ENCODE peak calls at places on chromosomes 1 and 21, in six cellular contexts. One of them, this sample, is unnamed.

GRCh38 chr1:178075323-178075722 is 18.6 kb upstream of the RASAL2 start:
- DNase-seq in activated B cell treated with CpG ODN at 0.5 μM for 24 hours: no peak
- DNase-seq in SK-N-SH: peak
- DNase-seq in WTC11: no peak
- DNase-seq in suprapubic skin: no peak
- DNase-seq in fibroblast of lung: no peak
- DNase-seq in this sample: no peak

GRCh38 chr1:40739455-40740008 is 44.1 kb upstream of the KCNQ4 start:
- DNase-seq in fibroblast of lung: no peak
- DNase-seq in SK-N-SH: no peak
- DNase-seq in WTC11: no peak
- DNase-seq in activated B cell treated with CpG ODN at 0.5 μM for 24 hours: no peak
- DNase-seq in suprapubic skin: no peak
- DNase-seq in this sample: no peak

GRCh38 chr1:245086389-245086969 is 68.3 kb upstream of the KIF26B start:
- DNase-seq in WTC11: no peak
- DNase-seq in activated B cell treated with CpG ODN at 0.5 μM for 24 hours: no peak
- DNase-seq in SK-N-SH: no peak
- DNase-seq in fibroblast of lung: peak
- DNase-seq in suprapubic skin: no peak
- DNase-seq in this sample: no peak

GRCh38 chr1:50975436-50975835 is 5.4 kb downstream of the CDKN2C start:
- DNase-seq in activated B cell treated with CpG ODN at 0.5 μM for 24 hours: no peak
- DNase-seq in fibroblast of lung: no peak
- DNase-seq in WTC11: no peak
- DNase-seq in SK-N-SH: no peak
- DNase-seq in suprapubic skin: no peak
- DNase-seq in this sample: no peak

GRCh38 chr1:184743062-184743756 is 11.4 kb downstream of the EDEM3 start:
- DNase-seq in WTC11: no peak
- DNase-seq in fibroblast of lung: no peak
- DNase-seq in suprapubic skin: no peak
- DNase-seq in activated B cell treated with CpG ODN at 0.5 μM for 24 hours: no peak
- DNase-seq in SK-N-SH: no peak
- DNase-seq in this sample: no peak

GRCh38 chr1:202694354-202694753 is 15.9 kb downstream of the SYT2 start:
- DNase-seq in activated B cell treated with CpG ODN at 0.5 μM for 24 hours: no peak
- DNase-seq in suprapubic skin: no peak
- DNase-seq in WTC11: no peak
- DNase-seq in SK-N-SH: no peak
- DNase-seq in fibroblast of lung: no peak
- DNase-seq in this sample: no peak

GRCh38 chr1:31712041-31712440 is 8.2 kb upstream of the COL16A1 start:
- DNase-seq in activated B cell treated with CpG ODN at 0.5 μM for 24 hours: no peak
- DNase-seq in fibroblast of lung: peak
- DNase-seq in SK-N-SH: no peak
- DNase-seq in WTC11: no peak
- DNase-seq in suprapubic skin: no peak
- DNase-seq in this sample: no peak

GRCh38 chr21:46097826-46098286 is at the start of gene COL6A2:
- DNase-seq in WTC11: peak
- DNase-seq in suprapubic skin: no peak
- DNase-seq in fibroblast of lung: peak
- DNase-seq in activated B cell treated with CpG ODN at 0.5 μM for 24 hours: peak
- DNase-seq in SK-N-SH: peak
- DNase-seq in this sample: peak

GRCh38 chr1:211944733-211945500 is 90.4 kb downstream of the INTS7 start:
- DNase-seq in suprapubic skin: no peak
- DNase-seq in SK-N-SH: no peak
- DNase-seq in fibroblast of lung: peak
- DNase-seq in activated B cell treated with CpG ODN at 0.5 μM for 24 hours: no peak
- DNase-seq in WTC11: peak
- DNase-seq in this sample: no peak

GRCh38 chr1:231507476-231508355 is 20.8 kb upstream of the TSNAX start:
- DNase-seq in activated B cell treated with CpG ODN at 0.5 μM for 24 hours: no peak
- DNase-seq in suprapubic skin: no peak
- DNase-seq in WTC11: no peak
- DNase-seq in SK-N-SH: no peak
- DNase-seq in fibroblast of lung: no peak
- DNase-seq in this sample: no peak

GRCh38 chr1:231512147-231512698 is 16.2 kb upstream of the TSNAX start:
- DNase-seq in WTC11: no peak
- DNase-seq in SK-N-SH: no peak
- DNase-seq in suprapubic skin: no peak
- DNase-seq in fibroblast of lung: peak
- DNase-seq in activated B cell treated with CpG ODN at 0.5 μM for 24 hours: no peak
- DNase-seq in this sample: no peak

GRCh38 chr1:231508497-231508896 is 20.0 kb upstream of the TSNAX start:
- DNase-seq in WTC11: no peak
- DNase-seq in SK-N-SH: no peak
- DNase-seq in suprapubic skin: no peak
- DNase-seq in fibroblast of lung: peak
- DNase-seq in activated B cell treated with CpG ODN at 0.5 μM for 24 hours: no peak
- DNase-seq in this sample: no peak

DNA sequence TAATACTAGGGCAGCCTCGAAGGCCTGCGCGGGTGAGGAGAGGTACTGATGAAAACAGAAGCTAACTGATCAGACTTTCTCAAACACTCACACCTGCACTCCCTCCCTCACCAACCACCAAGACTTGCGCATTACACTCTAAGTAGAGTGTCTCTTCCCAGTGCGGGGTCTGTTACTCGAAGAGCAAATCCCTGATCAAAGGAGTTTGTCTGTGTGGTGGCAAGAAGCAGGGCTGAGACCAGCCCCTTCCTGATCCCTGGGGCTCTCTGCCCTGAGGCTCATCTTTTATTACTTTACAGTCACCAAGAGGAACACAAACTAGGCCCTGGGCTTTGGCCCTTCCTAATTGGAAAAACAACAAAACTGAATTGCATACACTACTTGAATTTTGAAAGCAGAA is 19.5 kb upstream of the TSNAX start:
- DNase-seq in WTC11: no peak
- DNase-seq in suprapubic skin: no peak
- DNase-seq in activated B cell treated with CpG ODN at 0.5 μM for 24 hours: no peak
- DNase-seq in SK-N-SH: no peak
- DNase-seq in fibroblast of lung: no peak
- DNase-seq in this sample: no peak
- TF ChIP-seq CTCF in WTC11: no peak
- TF ChIP-seq CTCF in suprapubic skin: no peak
- TF ChIP-seq CTCF in activated B cell treated with CpG ODN at 0.5 μM for 24 hours: no peak
- TF ChIP-seq CTCF in SK-N-SH: no peak
- TF ChIP-seq CTCF in fibroblast of lung: no peak
- TF ChIP-seq CTCF in this sample: no peak

GRCh38 chr1:92484171-92484471 is 2.6 kb downstream of the GFI1 start:
- DNase-seq in SK-N-SH: peak
- DNase-seq in fibroblast of lung: no peak
- DNase-seq in suprapubic skin: no peak
- DNase-seq in WTC11: no peak
- DNase-seq in activated B cell treated with CpG ODN at 0.5 μM for 24 hours: no peak
- DNase-seq in this sample: peak

GRCh38 chr1:92487078-92487605 is 417 bp upstream of the GFI1 start:
- DNase-seq in WTC11: no peak
- DNase-seq in SK-N-SH: no peak
- DNase-seq in suprapubic skin: no peak
- DNase-seq in activated B cell treated with CpG ODN at 0.5 μM for 24 hours: no peak
- DNase-seq in fibroblast of lung: no peak
- DNase-seq in this sample: no peak

GRCh38 chr1:92484472-92485373 is 2.0 kb downstream of the GFI1 start:
- DNase-seq in WTC11: peak
- DNase-seq in fibroblast of lung: peak
- DNase-seq in SK-N-SH: peak
- DNase-seq in activated B cell treated with CpG ODN at 0.5 μM for 24 hours: peak
- DNase-seq in suprapubic skin: no peak
- DNase-seq in this sample: peak

GRCh38 chr1:92486251-92487077 is at the start of gene GFI1:
- DNase-seq in fibroblast of lung: peak
- DNase-seq in suprapubic skin: no peak
- DNase-seq in WTC11: peak
- DNase-seq in activated B cell treated with CpG ODN at 0.5 μM for 24 hours: peak
- DNase-seq in SK-N-SH: peak
- DNase-seq in this sample: peak

GRCh38 chr1:92485374-92486250 is 1.1 kb downstream of the GFI1 start:
- DNase-seq in SK-N-SH: peak
- DNase-seq in activated B cell treated with CpG ODN at 0.5 μM for 24 hours: peak
- DNase-seq in fibroblast of lung: no peak
- DNase-seq in WTC11: peak
- DNase-seq in suprapubic skin: no peak
- DNase-seq in this sample: peak
- TF ChIP-seq CTCF in SK-N-SH: peak
- TF ChIP-seq CTCF in activated B cell treated with CpG ODN at 0.5 μM for 24 hours: no peak
- TF ChIP-seq CTCF in fibroblast of lung: no peak
- TF ChIP-seq CTCF in WTC11: peak
- TF ChIP-seq CTCF in suprapubic skin: peak
- TF ChIP-seq CTCF in this sample: peak

DNA sequence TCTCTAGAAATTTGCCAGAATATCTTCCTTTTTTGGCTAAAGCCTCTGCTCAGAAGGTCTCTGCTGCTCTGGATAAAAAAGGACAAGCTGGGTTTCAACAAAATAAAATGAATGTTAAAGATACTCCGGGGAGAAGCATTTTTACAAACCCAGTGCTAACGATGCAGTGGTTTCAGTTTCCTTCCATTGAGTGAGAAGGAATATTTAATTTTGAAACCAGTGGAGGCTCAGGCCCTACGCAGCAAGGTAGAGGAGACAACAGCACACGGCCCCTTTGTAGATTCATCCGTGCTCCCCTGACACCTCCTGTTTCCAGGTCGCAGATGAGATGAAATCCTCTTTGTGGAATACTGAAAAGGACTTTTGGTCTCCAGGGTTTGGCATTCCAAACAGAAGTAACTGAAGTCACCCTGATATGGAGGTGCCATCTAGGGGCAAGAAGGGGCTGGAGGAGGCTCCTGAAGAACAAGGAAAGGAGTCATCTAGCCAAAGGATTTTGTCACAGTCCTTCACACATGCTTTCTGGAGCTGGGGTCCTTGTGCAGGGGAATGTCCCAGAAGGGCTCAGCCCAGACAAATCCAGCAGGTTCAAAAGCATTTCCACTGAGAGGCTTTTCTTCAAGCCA is 65.7 kb upstream of the SYT6 start:
- DNase-seq in suprapubic skin: no peak
- DNase-seq in SK-N-SH: no peak
- DNase-seq in fibroblast of lung: peak
- DNase-seq in activated B cell treated with CpG ODN at 0.5 μM for 24 hours: no peak
- DNase-seq in WTC11: no peak
- DNase-seq in this sample: no peak
- TF ChIP-seq CTCF in suprapubic skin: no peak
- TF ChIP-seq CTCF in SK-N-SH: peak
- TF ChIP-seq CTCF in fibroblast of lung: no peak
- TF ChIP-seq CTCF in activated B cell treated with CpG ODN at 0.5 μM for 24 hours: no peak
- TF ChIP-seq CTCF in WTC11: no peak
- TF ChIP-seq CTCF in this sample: no peak

GRCh38 chr1:46300673-46301405 is 2.6 kb downstream of the LRRC41 start:
- DNase-seq in suprapubic skin: no peak
- DNase-seq in WTC11: no peak
- DNase-seq in fibroblast of lung: peak
- DNase-seq in activated B cell treated with CpG ODN at 0.5 μM for 24 hours: no peak
- DNase-seq in SK-N-SH: no peak
- DNase-seq in this sample: no peak

GRCh38 chr1:46301406-46302090 is 1.9 kb downstream of the LRRC41 start:
- DNase-seq in WTC11: peak
- DNase-seq in fibroblast of lung: peak
- DNase-seq in SK-N-SH: peak
- DNase-seq in suprapubic skin: peak
- DNase-seq in activated B cell treated with CpG ODN at 0.5 μM for 24 hours: no peak
- DNase-seq in this sample: peak

GRCh38 chr1:46303038-46303871 is at the start of the genes LRRC41 and UQCRH:
- DNase-seq in WTC11: peak
- DNase-seq in activated B cell treated with CpG ODN at 0.5 μM for 24 hours: peak
- DNase-seq in suprapubic skin: peak
- DNase-seq in SK-N-SH: peak
- DNase-seq in fibroblast of lung: peak
- DNase-seq in this sample: peak

GRCh38 chr1:46303872-46304326 is 401 bp downstream of the UQCRH start:
- DNase-seq in fibroblast of lung: no peak
- DNase-seq in suprapubic skin: no peak
- DNase-seq in SK-N-SH: no peak
- DNase-seq in WTC11: no peak
- DNase-seq in activated B cell treated with CpG ODN at 0.5 μM for 24 hours: no peak
- DNase-seq in this sample: no peak

GRCh38 chr1:46302091-46303037 is 1.1 kb downstream of the LRRC41 start:
- DNase-seq in suprapubic skin: peak
- DNase-seq in fibroblast of lung: peak
- DNase-seq in WTC11: peak
- DNase-seq in activated B cell treated with CpG ODN at 0.5 μM for 24 hours: peak
- DNase-seq in SK-N-SH: peak
- DNase-seq in this sample: peak
- TF ChIP-seq CTCF in suprapubic skin: no peak
- TF ChIP-seq CTCF in fibroblast of lung: no peak
- TF ChIP-seq CTCF in WTC11: no peak
- TF ChIP-seq CTCF in activated B cell treated with CpG ODN at 0.5 μM for 24 hours: no peak
- TF ChIP-seq CTCF in SK-N-SH: peak
- TF ChIP-seq CTCF in this sample: no peak